ENCODE peak calls at places on chromosomes 3 and 15, in ten cellular contexts. A, V, O, C, X, L, J, M, Q and T are unnamed samples.

GRCh38 chr3:139906441-139906840 is 28.5 kb upstream of the CLSTN2 start:
- DNase-seq in A (no peak), V (peak; percentile 5), O (no peak), C (no peak), X (peak; percentile 98), L (no peak), J (no peak), M (no peak), Q (no peak), T (peak; percentile 68)

GRCh38 chr3:142876417-142876816 is 12.5 kb downstream of the PCOLCE2 start:
- DNase-seq in A (no peak), V (no peak), O (no peak), C (no peak), X (no peak), L (no peak), J (no peak), M (no peak), Q (no peak), T (no peak)

GRCh38 chr3:28101672-28102071 is 139.7 kb upstream of the CMC1 start:
- DNase-seq in A (no peak), V (no peak), O (no peak), C (no peak), X (no peak), L (no peak), J (no peak), M (no peak), Q (no peak), T (no peak)

GRCh38 chr15:60912984-60913697 is 316.0 kb downstream of the RORA start:
- DNase-seq in A (no peak), V (no peak), O (no peak), C (no peak), X (no peak), L (no peak), J (no peak), M (no peak), Q (no peak), T (no peak)

GRCh38 chr3:172980849-172981248 is 160.2 kb downstream of the SPATA16 start:
- DNase-seq in A (no peak), V (no peak), O (no peak), C (no peak), X (no peak), L (no peak), J (no peak), M (no peak), Q (no peak), T (no peak)

GRCh38 chr3:100006570-100007271 is 107.6 kb downstream of the FILIP1L start:
- DNase-seq in A (no peak), V (no peak), O (no peak), C (no peak), X (peak; percentile 73), L (peak; percentile 11), J (no peak), M (no peak), Q (no peak), T (peak; percentile 82)

GRCh38 chr15:49038382-49038781 is 7.9 kb downstream of the SECISBP2L start:
- DNase-seq in A (no peak), V (no peak), O (no peak), C (no peak), X (peak; percentile 21), L (no peak), J (no peak), M (no peak), Q (no peak), T (peak; percentile 32)

GRCh38 chr3:169602482-169602881 is 61.0 kb downstream of the MECOM start:
- DNase-seq in A (no peak), V (no peak), O (peak; percentile 18), C (no peak), X (no peak), L (no peak), J (no peak), M (no peak), Q (no peak), T (no peak)

GRCh38 chr15:65094294-65094995 is 17.9 kb downstream of the KBTBD13 start:
- DNase-seq in A (no peak), V (no peak), O (no peak), C (no peak), X (no peak), L (no peak), J (no peak), M (no peak), Q (no peak), T (no peak)

GRCh38 chr3:101829066-101829830 is 20.1 kb upstream of the NFKBIZ start:
- DNase-seq in A (peak; percentile 36), V (peak; percentile 62), O (no peak), C (no peak), X (peak; percentile 60), L (no peak), J (peak; percentile 46), M (peak; percentile 26), Q (no peak), T (peak; percentile 71)

GRCh38 chr3:148925841-148926240 is 60.7 kb downstream of the CPA3 start:
- DNase-seq in A (no peak), V (no peak), O (no peak), C (no peak), X (no peak), L (no peak), J (no peak), M (no peak), Q (no peak), T (no peak)

GRCh38 chr15:61049934-61050333 is 179.2 kb downstream of the RORA start:
- DNase-seq in A (no peak), V (no peak), O (no peak), C (no peak), X (peak; percentile 83), L (peak; percentile 52), J (no peak), M (no peak), Q (no peak), T (peak; percentile 47)

GRCh38 chr3:106339551-106339950 is 470.7 kb upstream of the CBLB start:
- DNase-seq in A (no peak), V (no peak), O (no peak), C (no peak), X (peak; percentile 54), L (no peak), J (no peak), M (no peak), Q (no peak), T (peak; percentile 24)

GRCh38 chr3:123350971-123351370 is 97.9 kb downstream of the ADCY5 start:
- DNase-seq in A (no peak), V (no peak), O (no peak), C (no peak), X (no peak), L (no peak), J (no peak), M (no peak), Q (peak; percentile 60), T (no peak)

GRCh38 chr3:15405448-15406050 is 21.8 kb downstream of the METTL6 start:
- DNase-seq in A (no peak), V (peak; percentile 39), O (peak; percentile 62), C (no peak), X (peak; percentile 57), L (peak; percentile 23), J (no peak), M (no peak), Q (no peak), T (peak; percentile 67)

GRCh38 chr3:133828576-133829309 is 23.1 kb downstream of the SRPRB start:
- DNase-seq in A (no peak), V (no peak), O (no peak), C (no peak), X (no peak), L (no peak), J (no peak), M (no peak), Q (no peak), T (no peak)

GRCh38 chr3:12518266-12519028 is 26.9 kb downstream of the MKRN2OS start:
- DNase-seq in A (no peak), V (no peak), O (no peak), C (no peak), X (no peak), L (no peak), J (no peak), M (no peak), Q (no peak), T (no peak)

GRCh38 chr3:124246366-124246765 is 254.4 kb upstream of the ROPN1 start:
- DNase-seq in A (no peak), V (no peak), O (no peak), C (no peak), X (peak; percentile 53), L (no peak), J (no peak), M (no peak), Q (no peak), T (peak; percentile 54)

GRCh38 chr15:100252359-100252758 is 89.4 kb downstream of the ADAMTS17 start:
- DNase-seq in A (no peak), V (no peak), O (no peak), C (no peak), X (no peak), L (no peak), J (no peak), M (no peak), Q (no peak), T (no peak)

GRCh38 chr3:16512435-16513140 is 911 bp downstream of the RFTN1 start:
- DNase-seq in A (peak; percentile 59), V (no peak), O (peak; percentile 81), C (no peak), X (no peak), L (no peak), J (peak; percentile 41), M (peak; percentile 42), Q (no peak), T (no peak)

GRCh38 chr15:54120949-54121463 is 142.8 kb downstream of the UNC13C start:
- DNase-seq in A (no peak), V (no peak), O (no peak), C (no peak), X (no peak), L (no peak), J (no peak), M (no peak), Q (no peak), T (no peak)

GRCh38 chr15:56886450-56886856 is 32.0 kb upstream of the TCF12 start:
- DNase-seq in A (no peak), V (no peak), O (peak; percentile 9), C (no peak), X (no peak), L (no peak), J (no peak), M (no peak), Q (no peak), T (no peak)